ENCODE peak calls at places on chromosomes 12 and 14, in eight cellular contexts. A is fibroblast of lung, K is thyroid gland, V is ovary, R is spleen, C is right lobe of liver, T is GM12864, Z is gastrocnemius medialis. S is an unnamed sample.
A peak's percentile ranks its signal among the peaks of the same experiment; 100 is the strongest.

GRCh38 chr12:83093426-83093825 is 406.7 kb downstream of the TMTC2 start:
- DNase-seq in Z (no peak), K (no peak), V (no peak), T (no peak), R (no peak), C (no peak), A (no peak), S (no peak)

GRCh38 chr12:91954326-91954725 is 191.3 kb downstream of the BTG1 start:
- DNase-seq in R (no peak), T (no peak), V (no peak), Z (no peak), A (no peak), C (no peak), K (no peak), S (no peak)

GRCh38 chr12:53828598-53828997 is 76.8 kb upstream of the CISTR start:
- DNase-seq in K (no peak), R (no peak), C (no peak), V (no peak), T (no peak), A (no peak), Z (no peak), S (no peak)

GRCh38 chr14:92944976-92945375 is 22.0 kb downstream of the CHGA start:
- DNase-seq in R (no peak), A (no peak), Z (no peak), T (no peak), V (no peak), C (no peak), K (no peak), S (no peak)

GRCh38 chr12:18549598-18549997 is 188.2 kb downstream of the PLCZ1 start:
- DNase-seq in R (no peak), K (no peak), Z (no peak), T (no peak), C (no peak), V (no peak), A (peak; percentile 25), S (no peak)

GRCh38 chr14:44027397-44027796 is 479.7 kb downstream of the FSCB start:
- DNase-seq in R (no peak), A (no peak), Z (no peak), C (no peak), T (no peak), V (no peak), K (no peak), S (no peak)

GRCh38 chr12:123601602-123602489 is at the start of gene DDX55:
- DNase-seq in C (peak; percentile 89), Z (peak; percentile 77), T (peak; percentile 65), V (peak; percentile 81), R (peak; percentile 97), K (peak; percentile 81), A (peak; percentile 82), S (peak; percentile 89)

GRCh38 chr14:51333299-51333698 is 93.3 kb downstream of the TMX1 start:
- DNase-seq in Z (no peak), R (no peak), C (no peak), K (no peak), T (no peak), V (no peak), A (no peak), S (no peak)

GRCh38 chr14:104436047-104436531 is 143.5 kb upstream of the C14orf180 start:
- DNase-seq in T (no peak), Z (peak; percentile 27), K (peak; percentile 29), R (peak; percentile 88), A (peak; percentile 17), C (peak; percentile 79), V (peak; percentile 87), S (peak; percentile 29)

GRCh38 chr14:94364037-94364436 is 24.4 kb downstream of the SERPINA1 start:
- DNase-seq in Z (no peak), K (no peak), V (no peak), T (no peak), A (no peak), R (no peak), C (no peak), S (no peak)

GRCh38 chr12:78938341-78939084 is 73.9 kb downstream of the SYT1 start:
- DNase-seq in C (no peak), K (no peak), R (no peak), V (no peak), Z (no peak), T (no peak), A (peak; percentile 16), S (no peak)

GRCh38 chr14:89226789-89227489 is 190.1 kb downstream of the FOXN3 start:
- DNase-seq in K (no peak), Z (no peak), C (no peak), A (no peak), V (no peak), R (no peak), T (no peak), S (no peak)

GRCh38 chr12:50061946-50062725 is 4.7 kb downstream of the ASIC1 start:
- DNase-seq in C (peak; percentile 24), T (no peak), A (peak; percentile 70), R (no peak), K (no peak), V (no peak), Z (no peak), S (no peak)

GRCh38 chr12:62435337-62436163 is 31.1 kb upstream of the MON2 start:
- DNase-seq in C (peak; percentile 69), R (peak; percentile 81), Z (no peak), T (no peak), V (peak; percentile 39), K (peak; percentile 59), A (peak; percentile 59), S (peak; percentile 55)

GRCh38 chr12:122203301-122203967 is at the start of gene B3GNT4:
- DNase-seq in C (no peak), Z (no peak), K (peak; percentile 62), R (peak; percentile 86), T (no peak), A (peak; percentile 47), V (peak; percentile 56), S (peak; percentile 84)

GRCh38 chr12:58765653-58766554 is 154.4 kb downstream of the LRIG3 start:
- DNase-seq in A (no peak), Z (no peak), R (no peak), V (no peak), C (no peak), K (no peak), T (no peak), S (no peak)

GRCh38 chr14:23306412-23307145 is at the start of gene BCL2L2:
- DNase-seq in R (peak; percentile 90), C (peak; percentile 94), A (peak; percentile 89), Z (peak; percentile 85), K (peak; percentile 96), V (peak; percentile 92), T (no peak), S (peak; percentile 79)
- TF ChIP-seq CTCF in R (no peak), C (no peak), A (no peak), Z (no peak), K (no peak), V (no peak), T (no peak), S (no peak)

GRCh38 chr14:95679995-95680735 is 6.1 kb upstream of the TCL1B start:
- DNase-seq in V (no peak), T (no peak), K (no peak), R (no peak), A (no peak), C (no peak), Z (no peak), S (peak; percentile 44)

GRCh38 chr14:95686935-95687334 is 709 bp downstream of the TCL1B start:
- DNase-seq in R (no peak), C (no peak), K (no peak), V (no peak), Z (no peak), A (no peak), T (no peak), S (no peak)

GRCh38 chr14:95681153-95681552 is 5.1 kb upstream of the TCL1B start:
- DNase-seq in V (no peak), K (no peak), Z (no peak), C (no peak), T (no peak), A (no peak), R (no peak), S (no peak)

GRCh38 chr14:95685978-95686922 is at the start of gene TCL1B:
- DNase-seq in K (no peak), V (no peak), R (no peak), T (no peak), A (no peak), Z (no peak), C (no peak), S (no peak)

GRCh38 chr14:95683793-95684192 is 2.4 kb upstream of the TCL1B start:
- DNase-seq in C (no peak), R (no peak), K (no peak), A (no peak), Z (no peak), V (no peak), T (no peak), S (peak; percentile 83)
- TF ChIP-seq CTCF in C (peak; percentile 68), R (peak; percentile 62), K (no peak), A (no peak), Z (peak; percentile 53), V (no peak), T (peak; percentile 97), S (peak; percentile 87)

DNA sequence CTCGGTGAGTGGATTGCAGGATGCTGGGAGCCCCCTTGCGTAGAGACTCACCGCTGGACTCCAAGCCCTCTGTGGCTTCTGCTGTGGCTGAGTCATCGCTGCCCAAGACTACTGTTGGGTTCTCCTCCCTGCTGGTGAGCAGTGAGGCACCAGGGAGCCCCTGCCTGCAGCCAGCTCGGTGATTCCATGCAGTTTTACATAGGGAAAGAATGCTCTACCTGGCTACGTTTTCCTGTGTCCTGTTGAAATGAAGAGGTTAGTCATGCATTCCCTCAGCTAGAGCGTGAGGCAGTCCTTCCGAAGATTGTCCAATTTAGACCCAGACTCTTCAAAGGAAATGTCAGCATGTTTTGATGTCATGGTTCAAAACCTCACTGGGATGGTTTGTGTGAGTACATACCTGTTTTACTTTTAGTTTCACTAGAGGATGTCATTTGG is 28.2 kb downstream of the TRAF3 start:
- DNase-seq in K (peak; percentile 21), C (no peak), A (peak; percentile 85), R (no peak), T (no peak), V (no peak), Z (no peak), S (no peak)
- TF ChIP-seq CTCF in K (no peak), C (no peak), A (no peak), R (no peak), T (no peak), V (no peak), Z (no peak), S (no peak)

DNA sequence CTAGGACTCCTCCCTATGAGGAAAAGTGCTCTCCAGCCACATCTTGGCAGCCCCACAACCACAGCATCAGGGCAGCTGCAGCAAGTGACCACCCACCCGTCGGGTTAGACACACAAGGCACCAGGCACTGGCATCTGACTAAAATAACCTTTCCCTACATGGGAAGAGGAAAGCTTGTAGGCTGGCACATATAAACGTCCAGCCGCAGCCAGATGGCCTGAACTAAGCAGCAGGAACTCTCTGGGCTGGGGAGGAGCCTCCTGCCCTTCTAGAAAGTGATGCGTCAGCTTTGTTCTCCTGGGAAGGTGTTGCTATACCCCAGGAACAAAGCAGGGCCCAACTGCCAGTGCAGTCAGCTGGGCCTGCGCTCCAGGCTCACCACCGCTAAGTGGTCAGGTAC is 328.7 kb downstream of the DPF3 start:
- DNase-seq in T (no peak), Z (peak; percentile 79), A (no peak), R (no peak), V (no peak), K (no peak), C (no peak), S (no peak)
- TF ChIP-seq CTCF in T (no peak), Z (no peak), A (no peak), R (no peak), V (no peak), K (no peak), C (no peak), S (no peak)

S was measured in GM20000.